ENCODE peak calls at places on chromosomes 7 and 10, in eight cellular contexts. L, Y, O, F, Q, X, W and V are unnamed samples.

GRCh38 chr10:78992333-78992732 is 76.4 kb upstream of the ZMIZ1 start:
- DNase-seq in L (no peak), Y (no peak), O (no peak), F (no peak), Q (no peak), X (no peak), W (no peak), V (no peak)

GRCh38 chr10:46264737-46265368 is 21.9 kb upstream of the ANTXRL start:
- DNase-seq in L (no peak), Y (no peak), O (no peak), F (no peak), Q (no peak), X (no peak), W (no peak), V (no peak)

GRCh38 chr10:31069411-31069810 is 37.7 kb upstream of the ZNF438 start:
- DNase-seq in L (no peak), Y (no peak), O (no peak), F (no peak), Q (no peak), X (no peak), W (no peak), V (no peak)

GRCh38 chr7:266851-267840 is 22.8 kb upstream of the FOXL3 start:
- DNase-seq in L (no peak), Y (no peak), O (no peak), F (no peak), Q (no peak), X (no peak), W (no peak), V (no peak)

GRCh38 chr10:86362129-86362527 is 4.5 kb downstream of the GRID1 start:
- DNase-seq in L (peak), Y (no peak), O (no peak), F (no peak), Q (no peak), X (peak), W (no peak), V (no peak)

GRCh38 chr7:45390180-45390579 is 184.0 kb upstream of the ADCY1 start:
- DNase-seq in L (no peak), Y (no peak), O (no peak), F (no peak), Q (no peak), X (no peak), W (no peak), V (no peak)

GRCh38 chr7:128010392-128011078 is 20.7 kb downstream of the LRRC4 start:
- DNase-seq in L (no peak), Y (no peak), O (no peak), F (no peak), Q (no peak), X (no peak), W (no peak), V (no peak)

GRCh38 chr10:104043185-104043830 is 42.4 kb downstream of the COL17A1 start:
- DNase-seq in L (no peak), Y (no peak), O (no peak), F (no peak), Q (peak), X (no peak), W (peak), V (no peak)

GRCh38 chr10:31146496-31147219 is 115.0 kb upstream of the ZNF438 start:
- DNase-seq in L (no peak), Y (no peak), O (peak), F (peak), Q (peak), X (peak), W (peak), V (peak)

GRCh38 chr7:30562498-30562897 is 32.2 kb upstream of the GARS1 start:
- DNase-seq in L (no peak), Y (no peak), O (no peak), F (no peak), Q (peak), X (no peak), W (peak), V (peak)

GRCh38 chr7:45714521-45714820 is 140.3 kb downstream of the ADCY1 start:
- DNase-seq in L (peak), Y (no peak), O (no peak), F (no peak), Q (no peak), X (no peak), W (no peak), V (no peak)

GRCh38 chr7:144019457-144019856 is 19.3 kb downstream of the OR6B1 start:
- DNase-seq in L (no peak), Y (no peak), O (peak), F (peak), Q (peak), X (no peak), W (peak), V (peak)

GRCh38 chr7:22688034-22688433 is 39.0 kb upstream of the IL6 start:
- DNase-seq in L (no peak), Y (no peak), O (no peak), F (no peak), Q (no peak), X (no peak), W (no peak), V (peak)

GRCh38 chr10:124200011-124200410 is 106.6 kb upstream of the CHST15 start:
- DNase-seq in L (no peak), Y (no peak), O (no peak), F (no peak), Q (no peak), X (no peak), W (no peak), V (peak)

GRCh38 chr10:132308588-132309451 is 1.1 kb upstream of the STK32C start:
- DNase-seq in L (no peak), Y (no peak), O (no peak), F (no peak), Q (no peak), X (no peak), W (no peak), V (no peak)

GRCh38 chr7:353746-354325 is 63.9 kb downstream of the FOXL3 start:
- DNase-seq in L (no peak), Y (no peak), O (no peak), F (no peak), Q (peak), X (no peak), W (no peak), V (no peak)

GRCh38 chr10:119219747-119220320 is 12.5 kb downstream of the GRK5 start:
- DNase-seq in L (no peak), Y (no peak), O (no peak), F (no peak), Q (no peak), X (peak), W (no peak), V (peak)

GRCh38 chr10:97547889-97548485 is 24.6 kb upstream of the ANKRD2 start:
- DNase-seq in L (peak), Y (no peak), O (no peak), F (no peak), Q (peak), X (no peak), W (peak), V (no peak)

GRCh38 chr7:22611758-22612079 is 111.7 kb upstream of the STEAP1B start:
- DNase-seq in L (no peak), Y (no peak), O (no peak), F (no peak), Q (no peak), X (no peak), W (no peak), V (no peak)

GRCh38 chr10:20299037-20299557 is 482.9 kb downstream of the PLXDC2 start:
- DNase-seq in L (no peak), Y (no peak), O (no peak), F (no peak), Q (peak), X (no peak), W (no peak), V (no peak)

GRCh38 chr7:151204383-151205032 is 5.8 kb downstream of the H2BK1 start:
- DNase-seq in L (no peak), Y (no peak), O (no peak), F (no peak), Q (no peak), X (no peak), W (no peak), V (no peak)

GRCh38 chr10:102280397-102281015 is 35.2 kb downstream of the GBF1 start:
- DNase-seq in L (no peak), Y (no peak), O (no peak), F (no peak), Q (peak), X (no peak), W (peak), V (peak)

GRCh38 chr10:3452234-3452633 is 279.7 kb upstream of the PITRM1 start:
- DNase-seq in L (no peak), Y (no peak), O (no peak), F (peak), Q (peak), X (no peak), W (peak), V (peak)

GRCh38 chr7:12210179-12211053 is 678 bp upstream of the TMEM106B start:
- DNase-seq in L (peak), Y (no peak), O (no peak), F (no peak), Q (peak), X (no peak), W (no peak), V (no peak)

GRCh38 chr7:6293202-6293601 is 20.8 kb upstream of the CYTH3 start:
- DNase-seq in L (no peak), Y (no peak), O (no peak), F (no peak), Q (no peak), X (no peak), W (no peak), V (no peak)

GRCh38 chr10:69801434-69802315 is at the start of gene COL13A1:
- DNase-seq in L (peak), Y (no peak), O (peak), F (no peak), Q (peak), X (no peak), W (peak), V (peak)

GRCh38 chr10:30059209-30060107 is at the start of gene JCAD:
- DNase-seq in L (peak), Y (peak), O (peak), F (no peak), Q (no peak), X (peak), W (peak), V (no peak)

GRCh38 chr10:66440562-66440961 is 485.3 kb upstream of the LRRTM3 start:
- DNase-seq in L (no peak), Y (no peak), O (no peak), F (no peak), Q (no peak), X (no peak), W (no peak), V (no peak)

GRCh38 chr10:11005626-11006427 is 11.8 kb upstream of the CELF2 start:
- DNase-seq in L (no peak), Y (no peak), O (no peak), F (no peak), Q (no peak), X (no peak), W (no peak), V (no peak)
- H3K4me3 ChIP-seq in L (peak), Y (no peak), O (no peak), F (no peak), Q (peak), X (peak), W (no peak), V (no peak)

GRCh38 chr10:24571870-24572450 is 151.7 kb downstream of the ARHGAP21 start:
- DNase-seq in L (peak), Y (no peak), O (no peak), F (no peak), Q (no peak), X (no peak), W (no peak), V (no peak)

GRCh38 chr10:24570658-24571426 is 152.8 kb downstream of the ARHGAP21 start:
- DNase-seq in L (no peak), Y (no peak), O (no peak), F (no peak), Q (no peak), X (no peak), W (no peak), V (no peak)

GRCh38 chr10:24574161-24574560 is 149.5 kb downstream of the ARHGAP21 start:
- DNase-seq in L (no peak), Y (no peak), O (no peak), F (no peak), Q (no peak), X (no peak), W (no peak), V (no peak)

GRCh38 chr10:24575462-24576002 is 148.2 kb downstream of the ARHGAP21 start:
- DNase-seq in L (no peak), Y (no peak), O (no peak), F (no peak), Q (no peak), X (no peak), W (no peak), V (no peak)

DNA sequence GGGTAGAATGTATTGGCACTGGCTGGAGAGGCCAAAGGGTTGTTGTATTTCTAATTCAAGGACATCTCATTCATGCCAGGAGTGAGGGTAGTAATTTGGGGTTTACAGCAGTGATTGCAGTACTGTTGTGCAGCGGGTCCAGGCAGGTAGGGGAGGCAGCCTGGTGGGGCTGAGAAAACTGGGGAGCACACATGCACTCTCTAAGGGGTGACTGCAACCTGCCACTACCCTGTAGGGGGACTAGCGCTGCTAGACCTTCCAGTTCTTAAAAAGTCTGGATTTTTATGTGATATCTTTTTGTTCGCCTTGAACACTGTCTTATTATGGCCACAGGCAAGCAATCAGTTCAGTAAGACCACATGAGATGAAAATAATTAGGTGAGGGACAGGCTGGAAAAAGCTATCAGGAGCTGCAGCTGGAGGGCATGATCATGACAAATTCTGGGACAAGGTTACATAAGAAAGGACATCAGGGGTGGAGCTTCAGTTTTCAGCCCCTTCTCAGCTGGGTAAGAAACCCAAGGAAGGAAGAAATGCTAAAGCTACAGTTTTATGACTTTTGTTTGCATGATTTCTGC is 149.0 kb downstream of the ARHGAP21 start:
- DNase-seq in L (no peak), Y (no peak), O (no peak), F (no peak), Q (no peak), X (no peak), W (no peak), V (no peak)
- TF ChIP-seq CTCF in L (no peak), Y (no peak), O (no peak), F (no peak), Q (no peak), X (no peak), W (no peak), V (peak)

GRCh38 chr10:71695502-71696476 is 23.8 kb downstream of the C10orf105 start:
- DNase-seq in L (peak), Y (no peak), O (no peak), F (no peak), Q (no peak), X (no peak), W (no peak), V (no peak)

GRCh38 chr10:71694567-71694968 is 25.0 kb downstream of the C10orf105 start:
- DNase-seq in L (peak), Y (peak), O (no peak), F (no peak), Q (no peak), X (no peak), W (no peak), V (no peak)

GRCh38 chr10:71692598-71693307 is 26.8 kb downstream of the C10orf105 start:
- DNase-seq in L (no peak), Y (no peak), O (no peak), F (no peak), Q (no peak), X (no peak), W (no peak), V (no peak)

GRCh38 chr10:71693377-71693776 is 26.2 kb downstream of the C10orf105 start:
- DNase-seq in L (no peak), Y (no peak), O (no peak), F (no peak), Q (no peak), X (no peak), W (peak), V (peak)

GRCh38 chr10:71694039-71694471 is 25.5 kb downstream of the C10orf105 start:
- DNase-seq in L (no peak), Y (no peak), O (no peak), F (no peak), Q (no peak), X (no peak), W (no peak), V (no peak)
- H3K4me3 ChIP-seq in L (no peak), Y (no peak), O (no peak), F (no peak), Q (no peak), X (no peak), W (no peak), V (no peak)

DNA sequence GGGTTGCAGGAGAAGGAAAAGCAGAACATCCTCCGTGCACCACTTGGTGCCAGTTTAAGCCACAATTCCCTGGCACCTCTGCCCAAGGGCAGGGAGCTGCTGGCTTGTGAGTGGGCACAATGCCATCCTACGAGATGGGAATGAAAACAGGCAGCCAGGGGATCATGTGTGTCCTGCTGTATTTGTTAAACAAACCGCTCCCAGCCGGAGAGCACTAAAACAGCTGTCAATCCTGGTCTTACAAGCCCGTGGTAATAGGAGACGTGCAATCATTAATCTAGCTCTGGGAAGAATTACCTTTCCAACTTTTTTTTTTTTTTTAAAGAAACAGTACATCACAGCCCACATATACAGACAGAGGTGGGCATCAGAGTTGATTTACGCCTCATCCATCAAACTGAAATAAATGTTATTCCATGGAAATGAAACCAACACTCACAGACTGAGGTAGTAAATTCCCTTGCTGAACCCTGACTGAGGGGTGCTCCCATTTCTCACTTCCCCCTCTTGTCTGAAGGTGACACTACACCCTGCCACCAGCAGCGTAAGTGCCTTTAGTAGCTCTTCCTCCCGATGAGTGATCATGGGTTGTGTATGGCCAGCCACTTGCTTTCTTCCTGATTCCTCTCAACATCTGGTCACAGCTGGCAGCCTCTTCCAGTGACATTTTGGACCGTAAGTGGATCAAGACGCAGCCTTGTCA is 143.9 kb downstream of the TEX36 start:
- DNase-seq in L (no peak), Y (no peak), O (peak), F (no peak), Q (no peak), X (peak), W (no peak), V (no peak)
- TF ChIP-seq CTCF in L (no peak), Y (no peak), O (no peak), F (no peak), Q (no peak), X (no peak), W (no peak), V (no peak)

GRCh38 chr7:77687100-77687746 is 9.0 kb upstream of the RSBN1L start:
- DNase-seq in L (no peak), Y (no peak), O (no peak), F (no peak), Q (peak), X (no peak), W (peak), V (no peak)

GRCh38 chr7:77680266-77680665 is 16.0 kb upstream of the RSBN1L start:
- DNase-seq in L (no peak), Y (no peak), O (no peak), F (no peak), Q (no peak), X (no peak), W (no peak), V (no peak)

GRCh38 chr7:77687747-77688144 is 8.5 kb upstream of the RSBN1L start:
- DNase-seq in L (no peak), Y (no peak), O (no peak), F (no peak), Q (no peak), X (no peak), W (no peak), V (no peak)

GRCh38 chr7:77685219-77685618 is 11.0 kb upstream of the RSBN1L start:
- DNase-seq in L (no peak), Y (no peak), O (no peak), F (peak), Q (peak), X (no peak), W (peak), V (no peak)

DNA sequence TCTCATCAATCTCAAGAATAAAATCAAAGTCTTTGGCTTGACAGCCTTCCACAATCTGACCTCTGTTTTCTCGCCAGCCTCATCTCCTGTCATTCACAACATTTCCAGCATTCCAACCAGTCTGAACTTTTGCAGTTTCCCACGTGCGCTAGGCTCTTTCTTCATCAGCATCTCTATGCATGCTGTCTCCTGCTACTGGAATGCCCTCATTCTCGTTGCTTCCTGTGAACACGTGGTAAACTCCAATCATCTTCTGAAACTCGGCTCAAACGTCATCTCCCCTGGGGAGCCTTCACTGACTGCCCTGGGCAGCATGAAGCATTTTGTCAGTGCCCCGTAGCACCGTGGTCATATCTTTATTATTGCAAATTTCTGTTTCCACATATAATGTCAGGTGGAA is 12.2 kb upstream of the RSBN1L start:
- DNase-seq in L (no peak), Y (no peak), O (no peak), F (peak), Q (peak), X (no peak), W (peak), V (peak)
- H3K4me3 ChIP-seq in L (no peak), Y (no peak), O (no peak), F (no peak), Q (no peak), X (no peak), W (no peak), V (no peak)

GRCh38 chr10:18582803-18583202 is 68.6 kb downstream of the NSUN6 start:
- DNase-seq in L (no peak), Y (no peak), O (no peak), F (no peak), Q (peak), X (no peak), W (peak), V (peak)

GRCh38 chr10:18577823-18578685 is 73.3 kb downstream of the NSUN6 start:
- DNase-seq in L (no peak), Y (no peak), O (no peak), F (no peak), Q (no peak), X (no peak), W (no peak), V (no peak)

GRCh38 chr10:18583575-18584270 is 67.7 kb downstream of the NSUN6 start:
- DNase-seq in L (no peak), Y (no peak), O (no peak), F (no peak), Q (no peak), X (no peak), W (peak), V (peak)
- TF ChIP-seq CTCF in L (no peak), Y (peak), O (peak), F (no peak), Q (no peak), X (no peak), W (peak), V (peak)